ENCODE peak calls at places on chromosomes 3 and 15, in seven cellular contexts. T is activated CD8-positive, alpha-beta T cell treated with anti-CD3 and anti-CD28 coated beads for 36 hours; J is GM10248; F is endothelial cell; C is GM23338; P is adrenal gland; A is fibroblast of lung. L is an unnamed sample.

GRCh38 chr3:154228561-154229216 is 95.6 kb downstream of the DHX36 start:
- DNase-seq in C (peak; percentile 28), T (no peak), J (no peak), P (no peak), F (no peak), A (no peak), L (no peak)

GRCh38 chr3:79761441-79761840 is 6.4 kb downstream of the ROBO1 start:
- DNase-seq in J (no peak), F (no peak), T (no peak), P (no peak), A (no peak), C (no peak), L (no peak)

GRCh38 chr3:196339493-196340254 is 1.5 kb upstream of the TM4SF19 start:
- DNase-seq in F (no peak), J (no peak), A (peak; percentile 67), T (no peak), P (no peak), C (no peak), L (no peak)

GRCh38 chr15:74630284-74631086 is 14.8 kb downstream of the CLK3 start:
- DNase-seq in F (no peak), T (no peak), C (no peak), J (no peak), A (no peak), P (no peak), L (no peak)

GRCh38 chr3:52061116-52061910 is 4.9 kb upstream of the DUSP7 start:
- DNase-seq in C (no peak), F (no peak), J (no peak), T (no peak), A (no peak), P (no peak), L (no peak)

GRCh38 chr15:58909616-58910015 is 23.9 kb downstream of the SLTM start:
- DNase-seq in F (no peak), A (no peak), J (no peak), P (no peak), T (no peak), C (no peak), L (no peak)

GRCh38 chr15:22947101-22948000 is 32.8 kb downstream of the CYFIP1 start:
- DNase-seq in F (no peak), C (no peak), A (no peak), J (no peak), T (no peak), P (no peak), L (no peak)

GRCh38 chr15:48355377-48355776 is 24.1 kb downstream of the DUT start:
- DNase-seq in J (peak; percentile 21), C (no peak), A (peak; percentile 52), T (no peak), F (no peak), P (no peak), L (no peak)

GRCh38 chr3:176861137-176861536 is 336.1 kb downstream of the TBL1XR1 start:
- DNase-seq in P (no peak), T (no peak), F (no peak), J (no peak), C (no peak), A (no peak), L (no peak)

GRCh38 chr3:31105438-31106077 is 211.1 kb upstream of the GADL1 start:
- DNase-seq in J (no peak), C (no peak), P (no peak), F (no peak), T (peak; percentile 18), A (peak; percentile 93), L (no peak)

GRCh38 chr3:72247645-72248388 is 462.9 kb upstream of the PROK2 start:
- DNase-seq in T (no peak), J (no peak), C (no peak), F (no peak), P (no peak), A (no peak), L (no peak)

GRCh38 chr3:31232049-31233040 is 300.4 kb upstream of the STT3B start:
- DNase-seq in C (no peak), J (peak; percentile 42), F (no peak), P (no peak), T (no peak), A (no peak), L (no peak)

GRCh38 chr3:87167634-87168456 is 59.3 kb upstream of the CHMP2B start:
- DNase-seq in J (peak; percentile 14), A (peak; percentile 76), T (peak; percentile 43), F (peak; percentile 41), C (peak; percentile 71), P (peak; percentile 33), L (peak; percentile 15)

GRCh38 chr3:62723636-62724217 is 151.5 kb downstream of the CADPS start:
- DNase-seq in J (no peak), P (no peak), F (no peak), C (peak; percentile 56), A (no peak), T (no peak), L (no peak)

GRCh38 chr3:10456981-10457380 is 48.4 kb downstream of the ATP2B2 start:
- DNase-seq in C (no peak), P (no peak), A (no peak), F (no peak), J (no peak), T (no peak), L (no peak)

GRCh38 chr15:78058401-78058935 is 19.0 kb downstream of the TBC1D2B start:
- DNase-seq in T (peak; percentile 1), C (no peak), A (no peak), P (no peak), J (no peak), F (no peak), L (no peak)

GRCh38 chr15:43134157-43134637 is 811 bp downstream of the TMEM62 start:
- DNase-seq in P (no peak), F (no peak), T (peak; percentile 25), C (peak; percentile 41), A (no peak), J (no peak), L (no peak)

GRCh38 chr15:43127752-43128151 is 5.6 kb upstream of the TMEM62 start:
- DNase-seq in C (no peak), T (no peak), P (no peak), F (no peak), A (no peak), J (no peak), L (no peak)

GRCh38 chr15:43135351-43135750 is 2.0 kb downstream of the TMEM62 start:
- DNase-seq in P (no peak), J (no peak), A (no peak), C (peak; percentile 13), F (no peak), T (no peak), L (no peak)

GRCh38 chr15:43132830-43133428 is 457 bp upstream of the TMEM62 start:
- DNase-seq in T (peak; percentile 4), F (no peak), J (no peak), C (no peak), P (no peak), A (no peak), L (peak; percentile 5)

DNA sequence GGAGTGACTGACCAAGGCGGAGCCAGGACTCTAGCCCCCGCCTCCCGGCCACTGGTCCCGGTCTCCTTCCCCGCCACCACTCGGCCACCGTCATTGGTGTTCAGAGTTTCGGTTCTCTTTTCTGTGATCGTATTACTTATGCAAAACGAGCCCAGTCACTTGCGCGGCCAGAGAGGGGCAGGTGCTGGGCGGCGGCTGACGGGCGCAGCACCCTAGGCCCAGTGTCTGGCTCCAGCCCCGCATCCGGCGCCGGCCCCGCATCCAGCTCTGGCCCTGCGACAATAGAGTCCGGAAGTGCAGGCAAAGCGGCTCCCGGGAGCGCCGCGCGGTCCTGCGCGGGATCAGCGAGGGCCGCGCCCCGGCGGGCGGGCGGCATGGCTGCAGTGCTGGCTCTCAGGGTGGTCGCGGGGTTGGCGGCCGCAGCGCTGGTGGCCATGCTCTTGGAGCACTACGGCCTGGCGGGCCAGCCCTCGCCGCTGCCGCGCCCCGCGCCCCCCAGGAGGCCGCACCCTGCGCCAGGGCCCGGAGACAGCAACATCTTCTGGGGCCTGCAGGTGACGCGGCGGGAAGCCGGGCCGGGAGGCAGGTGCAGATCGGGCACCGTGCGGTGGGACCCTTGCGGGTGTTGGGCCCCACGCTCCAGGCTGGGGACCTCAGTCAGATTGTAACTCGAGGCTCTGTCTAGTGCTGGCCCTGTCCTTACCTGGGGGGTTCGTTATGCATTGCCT is at the start of gene TMEM62:
- DNase-seq in A (peak; percentile 48), C (peak; percentile 82), T (peak; percentile 81), P (peak; percentile 84), F (peak; percentile 47), J (peak; percentile 96), L (peak; percentile 85)
- TF ChIP-seq CTCF in A (no peak), C (no peak), T (no peak), P (no peak), F (no peak), J (no peak), L (no peak)

GRCh38 chr3:148158210-148158609 is 539.5 kb upstream of the AGTR1 start:
- DNase-seq in A (peak; percentile 83), F (no peak), P (peak; percentile 55), T (no peak), C (no peak), J (no peak), L (no peak)

DNA sequence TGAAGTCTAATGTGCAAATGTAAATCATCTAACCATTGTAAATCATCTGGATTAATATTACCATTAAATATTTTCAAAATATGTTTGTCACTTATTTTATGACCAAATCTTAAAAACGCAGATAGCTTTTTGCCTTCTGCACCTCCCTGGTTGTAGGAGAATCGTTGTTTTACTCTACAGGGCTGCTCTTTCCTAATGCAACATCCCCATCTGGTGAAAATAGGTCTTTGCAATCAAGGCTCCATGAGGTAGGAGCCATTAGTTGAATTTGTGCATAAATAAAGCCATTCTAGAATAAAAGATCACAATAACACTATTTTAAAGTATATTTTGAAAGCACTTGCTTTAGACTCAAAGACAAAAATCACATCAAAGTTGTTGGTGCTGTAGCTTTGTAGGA is 535.6 kb upstream of the AGTR1 start:
- DNase-seq in A (no peak), P (no peak), J (no peak), T (no peak), F (no peak), C (peak; percentile 20), L (no peak)
- TF ChIP-seq CTCF in A (no peak), P (no peak), J (no peak), T (no peak), F (no peak), C (peak; percentile 60), L (no peak)

DNA sequence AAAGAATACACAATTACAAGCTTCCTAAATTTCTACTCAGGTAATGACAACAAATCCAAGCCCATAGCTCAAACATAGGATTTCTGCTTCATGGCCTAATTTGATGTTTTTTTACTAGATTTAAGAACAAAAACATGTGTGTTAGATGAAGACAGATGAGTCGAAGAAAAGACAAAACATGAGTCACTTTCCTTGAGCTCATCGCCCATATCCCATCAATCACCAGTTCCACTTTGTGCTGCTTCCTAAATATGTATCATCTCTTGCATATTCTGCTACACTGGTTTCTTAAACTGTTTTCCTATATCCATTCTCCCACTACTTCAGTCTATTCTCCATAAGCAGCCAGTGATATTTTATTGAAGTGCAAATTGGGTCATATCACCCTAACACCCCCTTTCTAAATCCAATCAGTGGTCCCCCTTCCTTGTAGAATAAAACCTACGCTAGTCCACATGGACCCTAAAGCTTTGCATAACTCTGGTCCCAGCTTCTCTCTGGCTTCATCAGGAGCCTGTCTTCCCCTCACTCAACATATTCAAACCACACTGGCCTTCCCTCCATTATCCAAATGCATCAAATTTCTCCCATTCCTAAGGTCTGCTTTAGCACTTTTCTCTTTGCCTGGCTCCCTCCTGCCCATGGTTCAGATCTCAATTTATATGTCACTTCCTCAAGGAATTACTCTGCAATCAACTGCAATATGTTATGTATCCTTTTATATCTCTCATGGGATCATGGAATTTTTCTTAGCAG is 1033.9 kb downstream of the FHIT start:
- DNase-seq in F (no peak), P (no peak), T (no peak), J (no peak), A (peak; percentile 22), C (peak; percentile 40), L (no peak)
- TF ChIP-seq CTCF in F (no peak), P (no peak), T (no peak), J (no peak), A (no peak), C (no peak), L (no peak)

GRCh38 chr3:128009952-128010846 is 42.0 kb upstream of the SEC61A1 start:
- DNase-seq in F (no peak), C (no peak), J (no peak), A (peak; percentile 95), P (no peak), T (no peak), L (no peak)
- TF ChIP-seq CTCF in F (no peak), C (no peak), J (no peak), A (no peak), P (no peak), T (no peak), L (no peak)

L was measured in heart right ventricle.